ENCODE peak calls at places on chromosomes 3 and 15, in nine cellular contexts. One of them, this sample, is unnamed.
A peak's percentile ranks its signal among the peaks of the same experiment; 100 is the strongest.

GRCh38 chr3:24351779-24352469 is 142.7 kb downstream of the THRB start:
- DNase-seq in IMR-90: no peak
- DNase-seq in vagina: no peak
- DNase-seq in AG04450: no peak
- DNase-seq in H1: no peak
- DNase-seq in B cell: no peak
- DNase-seq in psoas muscle: no peak
- DNase-seq in WTC11: no peak
- DNase-seq in stomach: peak; percentile 69
- DNase-seq in this sample: no peak

GRCh38 chr3:117195034-117195433 is 485.5 kb downstream of the TUSC7 start:
- DNase-seq in IMR-90: no peak
- DNase-seq in vagina: no peak
- DNase-seq in AG04450: no peak
- DNase-seq in H1: no peak
- DNase-seq in B cell: no peak
- DNase-seq in psoas muscle: no peak
- DNase-seq in WTC11: no peak
- DNase-seq in stomach: no peak
- DNase-seq in this sample: no peak

GRCh38 chr15:60006203-60006782 is 2.2 kb downstream of the FOXB1 start:
- DNase-seq in IMR-90: peak; percentile 2
- DNase-seq in vagina: no peak
- DNase-seq in AG04450: no peak
- DNase-seq in H1: no peak
- DNase-seq in B cell: no peak
- DNase-seq in psoas muscle: no peak
- DNase-seq in WTC11: peak; percentile 88
- DNase-seq in stomach: no peak
- DNase-seq in this sample: peak; percentile 51

GRCh38 chr3:59510576-59510975 is 460.8 kb upstream of the CFAP20DC start:
- DNase-seq in IMR-90: no peak
- DNase-seq in vagina: no peak
- DNase-seq in AG04450: no peak
- DNase-seq in H1: no peak
- DNase-seq in B cell: no peak
- DNase-seq in psoas muscle: no peak
- DNase-seq in WTC11: no peak
- DNase-seq in stomach: no peak
- DNase-seq in this sample: no peak

GRCh38 chr3:155744626-155745324 is at the start of gene PLCH1:
- DNase-seq in IMR-90: peak; percentile 40
- DNase-seq in vagina: no peak
- DNase-seq in AG04450: no peak
- DNase-seq in H1: peak; percentile 80
- DNase-seq in B cell: peak; percentile 58
- DNase-seq in psoas muscle: peak; percentile 70
- DNase-seq in WTC11: peak; percentile 92
- DNase-seq in stomach: peak; percentile 74
- DNase-seq in this sample: peak; percentile 67

GRCh38 chr15:89002830-89003229 is 85.4 kb upstream of the ABHD2 start:
- DNase-seq in IMR-90: no peak
- DNase-seq in vagina: no peak
- DNase-seq in AG04450: no peak
- DNase-seq in H1: no peak
- DNase-seq in B cell: no peak
- DNase-seq in psoas muscle: no peak
- DNase-seq in WTC11: no peak
- DNase-seq in stomach: no peak
- DNase-seq in this sample: no peak

GRCh38 chr3:25633919-25634318 is 30.8 kb downstream of the TOP2B start:
- DNase-seq in IMR-90: no peak
- DNase-seq in vagina: no peak
- DNase-seq in AG04450: no peak
- DNase-seq in H1: no peak
- DNase-seq in B cell: no peak
- DNase-seq in psoas muscle: no peak
- DNase-seq in WTC11: no peak
- DNase-seq in stomach: no peak
- DNase-seq in this sample: no peak

GRCh38 chr15:46879067-46879770 is 838.1 kb upstream of the SEMA6D start:
- DNase-seq in IMR-90: no peak
- DNase-seq in vagina: no peak
- DNase-seq in AG04450: no peak
- DNase-seq in H1: no peak
- DNase-seq in B cell: no peak
- DNase-seq in psoas muscle: no peak
- DNase-seq in WTC11: no peak
- DNase-seq in stomach: no peak
- DNase-seq in this sample: no peak

GRCh38 chr3:129890125-129890524 is 3.4 kb downstream of the TMCC1 start:
- DNase-seq in IMR-90: no peak
- DNase-seq in vagina: no peak
- DNase-seq in AG04450: no peak
- DNase-seq in H1: no peak
- DNase-seq in B cell: peak; percentile 40
- DNase-seq in psoas muscle: no peak
- DNase-seq in WTC11: no peak
- DNase-seq in stomach: no peak
- DNase-seq in this sample: no peak

GRCh38 chr3:22401499-22401898 is 650.5 kb upstream of the ZNF385D start:
- DNase-seq in IMR-90: no peak
- DNase-seq in vagina: no peak
- DNase-seq in AG04450: no peak
- DNase-seq in H1: no peak
- DNase-seq in B cell: no peak
- DNase-seq in psoas muscle: no peak
- DNase-seq in WTC11: no peak
- DNase-seq in stomach: no peak
- DNase-seq in this sample: no peak

GRCh38 chr15:99467861-99468460 is 97.8 kb upstream of the MEF2A start:
- DNase-seq in IMR-90: peak; percentile 31
- DNase-seq in vagina: no peak
- DNase-seq in AG04450: no peak
- DNase-seq in H1: no peak
- DNase-seq in B cell: no peak
- DNase-seq in psoas muscle: no peak
- DNase-seq in WTC11: no peak
- DNase-seq in stomach: no peak
- DNase-seq in this sample: no peak

DNA sequence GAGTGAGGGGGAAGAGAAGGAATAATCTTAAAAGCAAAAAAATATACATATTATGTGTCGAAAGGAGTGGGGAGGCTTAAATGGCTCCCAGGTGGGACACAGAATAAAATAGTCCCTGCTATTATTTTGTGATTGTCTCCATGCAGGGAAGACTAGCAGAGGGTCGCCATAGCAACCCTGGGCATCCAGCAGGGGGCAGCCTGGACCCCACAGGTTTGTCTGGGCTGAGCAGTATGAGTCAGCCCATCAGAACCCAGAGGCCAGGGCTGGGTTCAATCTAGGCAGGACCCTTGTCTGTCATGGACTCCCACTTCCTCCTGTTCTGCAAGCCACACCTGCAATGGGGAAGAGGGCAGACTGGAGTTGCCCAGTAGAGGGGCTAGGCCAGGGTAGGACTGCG is 17.6 kb upstream of the LINGO1 start:
- DNase-seq in IMR-90: no peak
- DNase-seq in vagina: no peak
- DNase-seq in AG04450: no peak
- DNase-seq in H1: no peak
- DNase-seq in B cell: no peak
- DNase-seq in psoas muscle: no peak
- DNase-seq in WTC11: peak; percentile 86
- DNase-seq in stomach: no peak
- DNase-seq in this sample: no peak
- TF ChIP-seq CTCF in IMR-90: peak; percentile 21
- TF ChIP-seq CTCF in vagina: no peak
- TF ChIP-seq CTCF in AG04450: peak; percentile 24
- TF ChIP-seq CTCF in H1: peak; percentile 78
- TF ChIP-seq CTCF in B cell: no peak
- TF ChIP-seq CTCF in psoas muscle: no peak
- TF ChIP-seq CTCF in WTC11: peak; percentile 60
- TF ChIP-seq CTCF in stomach: no peak
- TF ChIP-seq CTCF in this sample: peak; percentile 11

GRCh38 chr3:54432975-54433374 is 310.6 kb downstream of the CACNA2D3 start:
- DNase-seq in IMR-90: no peak
- DNase-seq in vagina: no peak
- DNase-seq in AG04450: no peak
- DNase-seq in H1: no peak
- DNase-seq in B cell: no peak
- DNase-seq in psoas muscle: no peak
- DNase-seq in WTC11: no peak
- DNase-seq in stomach: no peak
- DNase-seq in this sample: no peak

GRCh38 chr3:54427951-54428871 is 305.9 kb downstream of the CACNA2D3 start:
- DNase-seq in IMR-90: peak; percentile 76
- DNase-seq in vagina: no peak
- DNase-seq in AG04450: peak; percentile 59
- DNase-seq in H1: peak; percentile 43
- DNase-seq in B cell: no peak
- DNase-seq in psoas muscle: peak; percentile 63
- DNase-seq in WTC11: peak; percentile 71
- DNase-seq in stomach: peak; percentile 45
- DNase-seq in this sample: peak; percentile 42

GRCh38 chr3:54434761-54435160 is 312.4 kb downstream of the CACNA2D3 start:
- DNase-seq in IMR-90: no peak
- DNase-seq in vagina: no peak
- DNase-seq in AG04450: no peak
- DNase-seq in H1: no peak
- DNase-seq in B cell: no peak
- DNase-seq in psoas muscle: no peak
- DNase-seq in WTC11: no peak
- DNase-seq in stomach: no peak
- DNase-seq in this sample: no peak

DNA sequence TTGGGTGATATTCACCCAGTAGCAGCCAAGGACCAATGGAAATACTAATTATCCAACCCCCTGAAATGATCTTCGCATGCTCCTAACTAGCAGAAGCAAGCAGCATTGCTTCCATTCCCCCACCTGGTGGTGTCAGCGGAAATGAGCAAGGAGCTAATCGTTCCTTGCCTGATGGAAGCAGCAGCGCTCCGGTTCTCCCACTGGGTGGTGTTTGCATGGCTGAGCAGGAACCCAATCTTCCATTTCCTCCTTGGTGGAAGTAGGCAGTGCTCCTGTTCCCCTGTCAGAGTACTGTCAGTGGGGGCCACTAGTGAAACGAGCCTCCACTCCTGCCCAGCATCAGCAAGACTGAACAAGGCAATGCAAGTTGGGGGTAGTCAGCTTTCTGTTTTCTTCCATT is 311.5 kb downstream of the CACNA2D3 start:
- DNase-seq in IMR-90: no peak
- DNase-seq in vagina: no peak
- DNase-seq in AG04450: no peak
- DNase-seq in H1: peak; percentile 59
- DNase-seq in B cell: no peak
- DNase-seq in psoas muscle: no peak
- DNase-seq in WTC11: peak; percentile 82
- DNase-seq in stomach: no peak
- DNase-seq in this sample: no peak
- TF ChIP-seq CTCF in IMR-90: no peak
- TF ChIP-seq CTCF in vagina: no peak
- TF ChIP-seq CTCF in AG04450: peak; percentile 4
- TF ChIP-seq CTCF in H1: peak; percentile 98
- TF ChIP-seq CTCF in B cell: no peak
- TF ChIP-seq CTCF in psoas muscle: no peak
- TF ChIP-seq CTCF in WTC11: peak; percentile 33
- TF ChIP-seq CTCF in stomach: no peak
- TF ChIP-seq CTCF in this sample: no peak

GRCh38 chr3:63565220-63565619 is 87.3 kb upstream of the SNTN start:
- DNase-seq in IMR-90: no peak
- DNase-seq in vagina: no peak
- DNase-seq in AG04450: no peak
- DNase-seq in H1: no peak
- DNase-seq in B cell: no peak
- DNase-seq in psoas muscle: no peak
- DNase-seq in WTC11: peak; percentile 33
- DNase-seq in stomach: no peak
- DNase-seq in this sample: no peak
- TF ChIP-seq CTCF in IMR-90: no peak
- TF ChIP-seq CTCF in vagina: no peak
- TF ChIP-seq CTCF in AG04450: no peak
- TF ChIP-seq CTCF in H1: peak; percentile 38
- TF ChIP-seq CTCF in B cell: no peak
- TF ChIP-seq CTCF in psoas muscle: no peak
- TF ChIP-seq CTCF in WTC11: no peak
- TF ChIP-seq CTCF in stomach: no peak
- TF ChIP-seq CTCF in this sample: no peak

GRCh38 chr3:174060431-174060830 is 662.9 kb downstream of the NLGN1 start:
- DNase-seq in IMR-90: no peak
- DNase-seq in vagina: no peak
- DNase-seq in AG04450: no peak
- DNase-seq in H1: no peak
- DNase-seq in B cell: no peak
- DNase-seq in psoas muscle: no peak
- DNase-seq in WTC11: no peak
- DNase-seq in stomach: no peak
- DNase-seq in this sample: no peak
- TF ChIP-seq CTCF in IMR-90: no peak
- TF ChIP-seq CTCF in vagina: no peak
- TF ChIP-seq CTCF in AG04450: no peak
- TF ChIP-seq CTCF in H1: no peak
- TF ChIP-seq CTCF in B cell: no peak
- TF ChIP-seq CTCF in psoas muscle: no peak
- TF ChIP-seq CTCF in WTC11: no peak
- TF ChIP-seq CTCF in stomach: no peak
- TF ChIP-seq CTCF in this sample: no peak

This sample was measured in GM10248.